ENCODE peak calls at places on chromosomes 2 and 18, in nine cellular contexts. One of them, this sample, is unnamed.

GRCh38 chr2:150133623-150134022 is 353.8 kb downstream of the RND3 start:
- DNase-seq in HFF-Myc: peak; percentile 83
- DNase-seq in AG04449: no peak
- DNase-seq in T-helper 2 cell: no peak
- DNase-seq in T-helper 9 cell: no peak
- DNase-seq in EL: peak; percentile 87
- DNase-seq in adipocyte: peak; percentile 83
- DNase-seq in fibroblast of the conjunctiva: peak; percentile 56
- DNase-seq in A172: peak; percentile 98
- DNase-seq in this sample: peak; percentile 55

GRCh38 chr2:109213646-109214417 is 84.8 kb downstream of the SH3RF3 start:
- DNase-seq in adipocyte: peak; percentile 53
- DNase-seq in EL: peak; percentile 81
- DNase-seq in A172: peak; percentile 96
- DNase-seq in fibroblast of the conjunctiva: peak; percentile 22
- DNase-seq in HFF-Myc: peak; percentile 62
- DNase-seq in T-helper 9 cell: peak; percentile 40
- DNase-seq in T-helper 2 cell: peak; percentile 39
- DNase-seq in AG04449: no peak
- DNase-seq in this sample: no peak

GRCh38 chr2:206968139-206969086 is 29.1 kb downstream of the CPO start:
- DNase-seq in EL: no peak
- DNase-seq in adipocyte: peak; percentile 41
- DNase-seq in fibroblast of the conjunctiva: no peak
- DNase-seq in T-helper 9 cell: no peak
- DNase-seq in AG04449: no peak
- DNase-seq in A172: no peak
- DNase-seq in HFF-Myc: no peak
- DNase-seq in T-helper 2 cell: no peak
- DNase-seq in this sample: no peak

GRCh38 chr2:241184901-241185300 is 3.6 kb upstream of the ANO7 start:
- DNase-seq in adipocyte: no peak
- DNase-seq in AG04449: no peak
- DNase-seq in T-helper 2 cell: no peak
- DNase-seq in fibroblast of the conjunctiva: no peak
- DNase-seq in A172: no peak
- DNase-seq in HFF-Myc: no peak
- DNase-seq in EL: no peak
- DNase-seq in T-helper 9 cell: no peak
- DNase-seq in this sample: no peak

GRCh38 chr2:159265171-159265576 is 21.3 kb downstream of the WDSUB1 start:
- DNase-seq in adipocyte: no peak
- DNase-seq in fibroblast of the conjunctiva: no peak
- DNase-seq in AG04449: no peak
- DNase-seq in T-helper 9 cell: no peak
- DNase-seq in A172: peak; percentile 55
- DNase-seq in EL: peak; percentile 42
- DNase-seq in HFF-Myc: no peak
- DNase-seq in T-helper 2 cell: no peak
- DNase-seq in this sample: no peak

GRCh38 chr18:2515908-2516625 is 55.2 kb downstream of the METTL4 start:
- DNase-seq in HFF-Myc: peak; percentile 88
- DNase-seq in AG04449: peak; percentile 82
- DNase-seq in fibroblast of the conjunctiva: peak; percentile 73
- DNase-seq in adipocyte: peak; percentile 88
- DNase-seq in T-helper 9 cell: no peak
- DNase-seq in T-helper 2 cell: no peak
- DNase-seq in EL: peak; percentile 96
- DNase-seq in A172: peak; percentile 89
- DNase-seq in this sample: no peak

GRCh38 chr2:10408649-10409579 is 39.2 kb downstream of the ODC1 start:
- DNase-seq in T-helper 9 cell: peak; percentile 72
- DNase-seq in EL: peak; percentile 70
- DNase-seq in adipocyte: peak; percentile 89
- DNase-seq in HFF-Myc: peak; percentile 39
- DNase-seq in fibroblast of the conjunctiva: peak; percentile 46
- DNase-seq in AG04449: no peak
- DNase-seq in T-helper 2 cell: peak; percentile 75
- DNase-seq in A172: peak; percentile 91
- DNase-seq in this sample: peak; percentile 91

GRCh38 chr2:233381013-233381995 is 27.0 kb downstream of the DGKD start:
- DNase-seq in EL: no peak
- DNase-seq in HFF-Myc: no peak
- DNase-seq in adipocyte: no peak
- DNase-seq in AG04449: no peak
- DNase-seq in fibroblast of the conjunctiva: no peak
- DNase-seq in T-helper 2 cell: no peak
- DNase-seq in T-helper 9 cell: no peak
- DNase-seq in A172: no peak
- DNase-seq in this sample: no peak

GRCh38 chr2:31192396-31193065 is 24.8 kb downstream of the CAPN14 start:
- DNase-seq in A172: no peak
- DNase-seq in T-helper 9 cell: no peak
- DNase-seq in EL: no peak
- DNase-seq in AG04449: no peak
- DNase-seq in fibroblast of the conjunctiva: no peak
- DNase-seq in HFF-Myc: no peak
- DNase-seq in adipocyte: no peak
- DNase-seq in T-helper 2 cell: no peak
- DNase-seq in this sample: no peak